ENCODE peak calls at places on chromosome 1, in eight cellular contexts. T is activated T-helper 1 cell treated with Interleukin-2 at 50 U/mL for 16 hours; X is HFFc6; H is NCI-H2107; N is activated CD4-positive, alpha-beta T cell treated with anti-CD3 and anti-CD28 coated beads, Interleukin-2, amount 50 U/mL, for 4 hours; R is amniotic stem cell; Y is activated CD4-positive, alpha-beta memory T cell treated with anti-CD3 and anti-CD28 coated beads for 36 hours; O is CD8-positive, alpha-beta memory T cell. P is an unnamed sample.

GRCh38 chr1:229406798-229407197 is 27.1 kb downstream of the ACTA1 start:
- DNase-seq in T (no peak), X (no peak), H (no peak), Y (no peak), O (no peak), N (no peak), R (no peak), P (no peak)

GRCh38 chr1:166063701-166064100 is 103.1 kb downstream of the FAM78B start:
- DNase-seq in H (no peak), N (no peak), T (no peak), X (no peak), Y (no peak), O (no peak), R (no peak), P (no peak)

GRCh38 chr1:93907718-93908117 is 1.5 kb downstream of the GCLM start:
- DNase-seq in N (no peak), H (peak; percentile 24), Y (no peak), X (peak; percentile 20), O (no peak), R (no peak), T (no peak), P (no peak)

GRCh38 chr1:66271216-66271903 is 262.6 kb upstream of the SGIP1 start:
- DNase-seq in H (no peak), X (peak; percentile 98), Y (peak; percentile 73), T (no peak), O (no peak), N (no peak), R (peak; percentile 97), P (peak; percentile 97)

GRCh38 chr1:75616436-75617433 is 5.8 kb upstream of the SLC44A5 start:
- DNase-seq in H (no peak), R (peak; percentile 30), T (no peak), X (no peak), Y (no peak), N (no peak), O (no peak), P (no peak)

GRCh38 chr1:21272540-21272939 is 17.7 kb downstream of the ECE1 start:
- DNase-seq in Y (no peak), T (no peak), O (no peak), R (no peak), X (no peak), H (no peak), N (no peak), P (no peak)

GRCh38 chr1:38326135-38326534 is 279.5 kb upstream of the POU3F1 start:
- DNase-seq in N (no peak), Y (no peak), T (no peak), R (no peak), O (no peak), H (no peak), X (no peak), P (no peak)

GRCh38 chr1:98325646-98326441 is 335.7 kb upstream of the SNX7 start:
- DNase-seq in N (no peak), T (no peak), H (no peak), O (no peak), X (peak; percentile 95), Y (no peak), R (peak; percentile 67), P (peak; percentile 16)

GRCh38 chr1:43292151-43292550 is 6.8 kb upstream of the C1orf210 start:
- DNase-seq in X (no peak), N (no peak), T (no peak), R (no peak), Y (no peak), H (no peak), O (no peak), P (no peak)

GRCh38 chr1:23521588-23521987 is 9.4 kb downstream of the E2F2 start:
- DNase-seq in O (no peak), T (no peak), N (no peak), R (no peak), X (no peak), Y (no peak), H (no peak), P (no peak)

P was measured in AG09319.